ENCODE peak calls at places on chromosomes 13 and 19, in seven cellular contexts. O is tibial nerve, H is Peyer's patch, F is A549, N is spleen, G is ovary, J is body of pancreas. B is an unnamed sample.

GRCh38 chr13:19060311-19061002 is 121.2 kb downstream of the TUBA3C start:
- DNase-seq in O (no peak), G (no peak), F (no peak), H (no peak), N (no peak), J (no peak), B (peak)

GRCh38 chr13:48126944-48127814 is 32.3 kb upstream of the MED4 start:
- DNase-seq in G (peak), H (peak), F (peak), O (peak), J (peak), N (no peak), B (peak)

GRCh38 chr19:17949956-17950309 is 17.0 kb upstream of the KCNN1 start:
- DNase-seq in J (no peak), H (no peak), F (no peak), O (no peak), G (no peak), N (peak), B (no peak)

GRCh38 chr13:106047859-106048258 is 487.6 kb downstream of the EFNB2 start:
- DNase-seq in F (no peak), J (no peak), O (no peak), G (no peak), H (no peak), N (no peak), B (no peak)

GRCh38 chr13:39603424-39603947 is 493 bp upstream of the LHFPL6 start:
- DNase-seq in G (peak), H (no peak), F (peak), O (no peak), N (no peak), J (no peak), B (no peak)

GRCh38 chr19:7421941-7422744 is 66.7 kb downstream of the PEX11G start:
- DNase-seq in G (no peak), J (no peak), F (no peak), O (no peak), N (no peak), H (no peak), B (peak)

GRCh38 chr13:51041126-51041525 is 69.9 kb downstream of the C13orf42 start:
- DNase-seq in H (no peak), N (no peak), G (no peak), J (no peak), O (no peak), F (no peak), B (no peak)

GRCh38 chr13:78978381-78978998 is 319.5 kb upstream of the OBI1 start:
- DNase-seq in F (peak), N (no peak), H (peak), G (peak), J (peak), O (no peak), B (no peak)

GRCh38 chr19:36051236-36051635 is 2.8 kb downstream of the THAP8 start:
- DNase-seq in N (no peak), O (no peak), F (no peak), H (no peak), G (no peak), J (no peak), B (no peak)

GRCh38 chr19:31418055-31418454 is 68.8 kb upstream of the TSHZ3 start:
- DNase-seq in H (no peak), O (no peak), G (no peak), N (no peak), F (no peak), J (no peak), B (no peak)

GRCh38 chr13:41523396-41523795 is 66.0 kb downstream of the RGCC start:
- DNase-seq in G (no peak), J (no peak), O (no peak), N (no peak), F (no peak), H (no peak), B (no peak)

GRCh38 chr13:23599083-23599925 is 29.1 kb downstream of the TNFRSF19 start:
- DNase-seq in O (no peak), F (no peak), H (no peak), G (no peak), N (no peak), J (no peak), B (no peak)

GRCh38 chr19:18278521-18279265 is 2.7 kb downstream of the JUND start:
- DNase-seq in F (no peak), J (peak), G (peak), N (peak), H (peak), O (no peak), B (no peak)

GRCh38 chr13:59112375-59112774 is 1051.4 kb downstream of the DIAPH3 start:
- DNase-seq in G (no peak), N (no peak), F (no peak), H (no peak), O (no peak), J (no peak), B (no peak)

GRCh38 chr19:46841458-46842083 is 9.1 kb downstream of the AP2S1 start:
- DNase-seq in H (no peak), F (no peak), O (no peak), G (peak), J (no peak), N (no peak), B (no peak)

GRCh38 chr19:1592023-1592754 is 476 bp downstream of the MBD3 start:
- DNase-seq in O (peak), G (peak), F (peak), N (peak), H (peak), J (peak), B (peak)
- TF ChIP-seq POLR2A in O (peak), G (peak), F (peak), N (no peak), H (peak), J (peak), B (peak)

GRCh38 chr19:13013649-13014048 is 18.4 kb downstream of the NFIX start:
- DNase-seq in F (no peak), G (no peak), H (no peak), J (no peak), O (no peak), N (no peak), B (no peak)
- H3K4me3 ChIP-seq in F (no peak), G (peak), H (no peak), J (no peak), O (peak), N (peak), B (no peak)

GRCh38 chr19:1945899-1946298 is 4.9 kb downstream of the CSNK1G2 start:
- DNase-seq in G (peak), H (no peak), O (no peak), F (peak), J (peak), N (no peak), B (peak)
- TF ChIP-seq CTCF in G (no peak), H (peak), O (peak), F (peak), J (peak), N (peak), B (no peak)

DNA sequence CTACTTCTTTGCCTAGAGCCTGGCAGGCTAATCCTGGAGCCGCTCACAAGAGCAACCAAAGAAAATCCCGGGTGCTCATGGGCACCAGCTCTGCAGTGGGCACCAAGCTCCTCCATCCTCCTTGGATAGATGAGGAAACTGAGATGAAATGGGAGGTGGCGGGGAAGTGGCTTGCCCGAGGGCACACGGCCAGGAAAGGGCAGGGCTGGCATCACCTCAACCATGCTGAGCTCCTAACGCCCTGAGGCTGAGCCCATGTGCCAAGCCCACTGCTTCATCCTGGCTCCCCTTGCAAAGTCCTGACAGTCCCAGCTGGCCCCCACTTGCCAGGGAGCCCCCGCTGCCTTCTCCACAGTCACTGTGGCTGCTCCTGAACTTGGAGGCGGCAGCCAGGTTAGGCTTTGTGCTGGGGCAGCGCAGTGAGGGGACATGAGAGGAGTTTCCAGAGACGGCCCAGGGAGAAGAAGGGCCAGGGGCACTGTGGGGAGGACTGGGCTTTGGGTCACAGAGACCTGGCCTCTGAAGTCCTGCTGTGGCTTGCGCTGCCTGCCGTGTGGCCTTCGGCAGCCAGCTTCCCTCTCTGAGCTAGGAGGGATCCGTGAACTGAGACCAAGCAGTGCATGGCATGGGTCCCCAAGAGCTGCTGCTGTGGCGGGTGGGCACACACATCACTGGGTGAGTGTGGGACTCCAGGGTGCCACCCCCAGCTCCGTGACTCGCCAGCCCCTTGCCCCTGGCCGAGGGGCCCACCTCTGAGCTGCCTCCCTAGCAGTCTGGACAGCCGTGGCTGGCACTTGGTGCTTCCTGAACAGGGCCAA is 17.5 kb downstream of the TMED1 start:
- DNase-seq in J (no peak), H (no peak), F (no peak), O (no peak), G (no peak), N (no peak), B (no peak)
- TF ChIP-seq POLR2A in J (no peak), H (no peak), F (no peak), O (no peak), G (no peak), N (no peak), B (no peak)

DNA sequence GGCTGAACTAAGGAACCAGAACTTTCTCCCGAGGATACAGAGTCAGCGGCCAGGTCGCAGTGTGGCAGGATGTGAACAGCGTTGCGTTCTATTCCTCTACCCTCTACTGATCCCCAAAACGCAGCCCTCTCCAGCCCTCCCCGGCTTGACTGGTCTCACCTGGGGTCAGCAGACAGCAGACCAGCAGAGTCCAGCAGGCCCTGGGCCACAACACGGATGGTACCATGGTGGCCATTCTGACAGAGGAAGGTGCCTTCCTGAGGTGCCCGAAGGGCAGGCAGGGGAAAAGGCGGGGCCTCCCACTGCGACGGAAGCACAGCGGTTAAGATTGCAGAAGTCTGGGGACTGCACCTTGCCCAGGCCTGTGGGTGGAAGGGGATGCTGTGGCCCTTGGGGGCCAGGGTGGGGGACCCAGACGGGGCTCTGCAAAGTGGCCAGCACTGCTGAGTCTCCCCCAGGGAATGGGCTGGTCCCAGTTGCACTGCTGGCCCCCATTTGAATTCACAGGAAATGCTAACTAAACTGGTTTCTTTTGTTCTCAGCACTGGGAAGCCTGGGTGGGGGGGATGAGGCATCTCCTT is at the start of gene ICAM3:
- DNase-seq in N (peak), F (no peak), J (no peak), G (no peak), H (peak), O (no peak), B (no peak)
- H3K4me3 ChIP-seq in N (peak), F (no peak), J (no peak), G (no peak), H (peak), O (peak), B (no peak)

DNA sequence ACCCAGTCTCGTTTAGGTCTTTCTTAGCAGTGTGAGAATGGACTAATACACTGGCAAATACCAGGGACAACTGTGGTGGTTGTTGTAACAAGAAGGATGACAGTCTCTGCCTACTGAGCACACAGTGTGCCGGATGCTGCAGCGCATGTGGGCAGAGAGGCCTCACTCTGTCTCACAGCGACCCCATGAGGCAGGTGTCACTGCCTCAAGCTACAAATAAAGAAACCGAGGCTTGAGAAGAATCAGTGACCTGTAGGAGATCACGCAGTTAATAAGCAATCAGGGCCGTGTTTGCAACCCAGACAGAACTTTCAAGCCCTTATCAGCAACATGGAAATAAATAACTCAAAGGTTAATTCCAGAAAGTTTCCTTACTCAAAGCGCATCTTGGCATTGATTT is 40.5 kb upstream of the GAS6 start:
- DNase-seq in F (peak), H (no peak), G (no peak), N (peak), J (peak), O (no peak), B (peak)
- TF ChIP-seq CTCF in F (peak), H (peak), G (no peak), N (peak), J (peak), O (peak), B (no peak)

GRCh38 chr19:23795462-23795861 is 36.8 kb upstream of the ZNF681 start:
- DNase-seq in F (no peak), J (no peak), H (no peak), O (no peak), G (no peak), N (no peak), B (no peak)
- TF ChIP-seq POLR2A in F (no peak), J (no peak), H (no peak), O (no peak), G (no peak), N (no peak), B (no peak)